ENCODE peak calls at places on chromosomes 7 and 10, in six cellular contexts. Z is HT1080, Y is spleen, B is neuronal stem cell, F is OCI-LY7, X is Ammon's horn. S is an unnamed sample.

GRCh38 chr10:44069573-44069972 is 315.3 kb downstream of the CXCL12 start:
- DNase-seq in Z (no peak), Y (no peak), B (no peak), F (no peak), X (no peak), S (no peak)

GRCh38 chr7:42233166-42233565 is 3.8 kb downstream of the GLI3 start:
- DNase-seq in Z (no peak), Y (no peak), B (no peak), F (no peak), X (no peak), S (no peak)

GRCh38 chr10:55631071-55631654 is 729.9 kb downstream of the ZWINT start:
- DNase-seq in Z (peak; percentile 61), Y (peak; percentile 80), B (peak; percentile 80), F (no peak), X (peak; percentile 64), S (peak; percentile 73)

GRCh38 chr7:93719546-93719945 is 145.0 kb upstream of the CALCR start:
- DNase-seq in Z (peak; percentile 93), Y (no peak), B (no peak), F (no peak), X (no peak), S (no peak)

GRCh38 chr10:11488126-11488525 is 123.3 kb downstream of the USP6NL start:
- DNase-seq in Z (no peak), Y (no peak), B (no peak), F (no peak), X (no peak), S (no peak)

GRCh38 chr10:104913390-104913789 is 272.3 kb downstream of the SORCS3 start:
- DNase-seq in Z (no peak), Y (no peak), B (no peak), F (no peak), X (no peak), S (no peak)

GRCh38 chr7:40303996-40304395 is 169.2 kb downstream of the SUGCT start:
- DNase-seq in Z (peak; percentile 9), Y (no peak), B (no peak), F (no peak), X (no peak), S (no peak)

GRCh38 chr7:155669717-155670505 is 25.4 kb downstream of the RBM33 start:
- DNase-seq in Z (no peak), Y (no peak), B (no peak), F (no peak), X (peak; percentile 41), S (no peak)

GRCh38 chr7:47893238-47893637 is 55.0 kb downstream of the PKD1L1 start:
- DNase-seq in Z (no peak), Y (no peak), B (no peak), F (peak; percentile 31), X (no peak), S (no peak)

GRCh38 chr7:121519548-121520521 is 123.7 kb upstream of the FAM3C start:
- DNase-seq in Z (no peak), Y (no peak), B (no peak), F (no peak), X (peak; percentile 6), S (no peak)

GRCh38 chr10:12717981-12718707 is 283.4 kb downstream of the CCDC3 start:
- DNase-seq in Z (no peak), Y (no peak), B (no peak), F (no peak), X (no peak), S (no peak)

GRCh38 chr10:103651783-103652476 is 158.4 kb downstream of the NEURL1 start:
- DNase-seq in Z (no peak), Y (no peak), B (no peak), F (no peak), X (peak; percentile 56), S (no peak)

GRCh38 chr7:7496326-7496725 is 39.3 kb downstream of the COL28A1 start:
- DNase-seq in Z (no peak), Y (no peak), B (no peak), F (no peak), X (no peak), S (no peak)

GRCh38 chr10:100238429-100238828 is 9.0 kb upstream of the CHUK start:
- DNase-seq in Z (no peak), Y (no peak), B (no peak), F (no peak), X (no peak), S (no peak)

GRCh38 chr7:134701272-134701671 is 54.6 kb downstream of the BPGM start:
- DNase-seq in Z (peak; percentile 51), Y (no peak), B (no peak), F (peak; percentile 60), X (no peak), S (no peak)

GRCh38 chr7:97024209-97025129 is at the start of gene DLX5:
- DNase-seq in Z (peak; percentile 71), Y (no peak), B (peak; percentile 67), F (no peak), X (peak; percentile 35), S (peak; percentile 83)

GRCh38 chr10:89142562-89142961 is 64.6 kb downstream of the CH25H start:
- DNase-seq in Z (no peak), Y (no peak), B (no peak), F (no peak), X (no peak), S (no peak)

GRCh38 chr10:122140477-122140902 is 130.6 kb upstream of the BTBD16 start:
- DNase-seq in Z (peak; percentile 87), Y (no peak), B (no peak), F (no peak), X (no peak), S (peak; percentile 83)

GRCh38 chr10:36473122-36473521 is 652.3 kb upstream of the ANKRD30A start:
- DNase-seq in Z (no peak), Y (no peak), B (no peak), F (no peak), X (no peak), S (no peak)

S was measured in kidney.